ENCODE peak calls at places on chromosomes 4 and X, in five cellular contexts. B, W, I, S and Y are unnamed samples.
A peak's percentile ranks its signal among the peaks of the same experiment; 100 is the strongest.

GRCh38 chrX:140762061-140762460 is 52.5 kb downstream of the LINC00632 start:
- DNase-seq in I (peak; percentile 39), S (peak; percentile 49), B (peak; percentile 45), W (no peak), Y (no peak)

GRCh38 chr4:87133183-87133582 is 87.2 kb downstream of the KLHL8 start:
- DNase-seq in S (no peak), B (no peak), W (no peak), I (no peak), Y (no peak)

GRCh38 chr4:124334119-124334518 is 378.4 kb downstream of the ANKRD50 start:
- DNase-seq in B (peak; percentile 43), S (peak; percentile 44), I (peak; percentile 35), W (peak; percentile 48), Y (no peak)

GRCh38 chr4:57405359-57405758 is 295.2 kb upstream of the IGFBP7 start:
- DNase-seq in B (no peak), S (no peak), I (no peak), W (peak; percentile 50), Y (no peak)

GRCh38 chrX:36534900-36535299 is 473.3 kb upstream of the FAM47C start:
- DNase-seq in W (no peak), I (no peak), B (no peak), S (no peak), Y (no peak)

GRCh38 chr4:153661215-153661822 is 22.8 kb upstream of the TLR2 start:
- DNase-seq in B (no peak), S (no peak), I (no peak), W (no peak), Y (no peak)

GRCh38 chr4:1403591-1404572 is 2.4 kb downstream of the NKX1-1 start:
- DNase-seq in S (no peak), W (no peak), I (no peak), B (peak; percentile 5), Y (peak; percentile 48)

GRCh38 chr4:155377281-155377680 is 516 bp upstream of the MAP9 start:
- DNase-seq in S (no peak), W (no peak), I (no peak), B (no peak), Y (no peak)

GRCh38 chr4:128916832-128917231 is 107.3 kb downstream of the JADE1 start:
- DNase-seq in S (no peak), W (no peak), B (no peak), I (no peak), Y (no peak)

GRCh38 chrX:119190251-119190651 is 45.8 kb upstream of the PGRMC1 start:
- DNase-seq in W (no peak), I (no peak), S (no peak), B (no peak), Y (no peak)

GRCh38 chr4:177339794-177340374 is 30.2 kb downstream of the NEIL3 start:
- DNase-seq in W (no peak), S (no peak), I (no peak), B (no peak), Y (no peak)

GRCh38 chr4:111748157-111748556 is 397.1 kb upstream of the FAM241A start:
- DNase-seq in I (no peak), S (no peak), W (no peak), B (no peak), Y (no peak)

GRCh38 chr4:126123933-126124332 is 809.2 kb downstream of the FAT4 start:
- DNase-seq in S (no peak), W (no peak), B (no peak), I (no peak), Y (no peak)

GRCh38 chr4:25343671-25344070 is 31.1 kb downstream of the ZCCHC4 start:
- DNase-seq in W (no peak), I (no peak), S (no peak), B (no peak), Y (no peak)

GRCh38 chr4:185936650-185937376 is 124.8 kb upstream of the SORBS2 start:
- DNase-seq in B (no peak), S (no peak), W (no peak), I (no peak), Y (no peak)

GRCh38 chr4:181944527-181944926 is 298.7 kb upstream of the TENM3 start:
- DNase-seq in S (no peak), I (no peak), W (no peak), B (no peak), Y (no peak)